ENCODE peak calls at places on chromosome 1, in seven cellular contexts. O is stimulated activated CD4-positive, alpha-beta T cell treated with anti-CD3 and anti-CD28 coated beads, TNF-alpha, amount 100 ng/mL, for 48 hours; U is NCI-H460; X is NCI-H510A; M is dorsolateral prefrontal cortex; V is NCI-H1092; W is activated naive CD8-positive, alpha-beta T cell treated with anti-CD3 and anti-CD28 coated beads, Interleukin-2, amount 50 U/mL, for 24 hours. L is an unnamed sample.

GRCh38 chr1:118136511-118136937 is 48.5 kb downstream of the SPAG17 start:
- DNase-seq in U (no peak), V (no peak), X (no peak), M (no peak), W (peak; percentile 33), O (peak; percentile 10), L (no peak)

GRCh38 chr1:197663178-197663953 is 111.9 kb downstream of the DENND1B start:
- DNase-seq in V (no peak), W (no peak), X (no peak), U (peak; percentile 51), M (no peak), O (no peak), L (no peak)

GRCh38 chr1:176717052-176717754 is 254.2 kb downstream of the PAPPA2 start:
- DNase-seq in V (peak; percentile 30), M (no peak), W (no peak), U (no peak), O (no peak), X (no peak), L (no peak)

GRCh38 chr1:21346304-21347071 is 56.2 kb upstream of the ECE1 start:
- DNase-seq in M (no peak), X (no peak), O (no peak), V (no peak), U (no peak), W (no peak), L (no peak)

GRCh38 chr1:13728104-13728503 is 28.1 kb downstream of the PRDM2 start:
- DNase-seq in U (no peak), M (no peak), V (no peak), O (no peak), X (no peak), W (no peak), L (no peak)

GRCh38 chr1:13863701-13864100 is 163.7 kb downstream of the PRDM2 start:
- DNase-seq in W (no peak), X (no peak), V (no peak), U (no peak), O (no peak), M (no peak), L (no peak)

GRCh38 chr1:33273402-33273801 is 17.1 kb downstream of the ZNF362 start:
- DNase-seq in X (no peak), O (no peak), U (no peak), M (no peak), V (no peak), W (no peak), L (no peak)

GRCh38 chr1:58779837-58780585 is 3.8 kb downstream of the JUN start:
- DNase-seq in U (no peak), M (no peak), O (no peak), X (peak; percentile 83), V (peak; percentile 74), W (no peak), L (peak; percentile 85)

GRCh38 chr1:160400646-160401486 is 502 bp downstream of the VANGL2 start:
- DNase-seq in W (no peak), O (no peak), X (no peak), M (peak; percentile 53), V (peak; percentile 61), U (no peak), L (peak; percentile 47)

GRCh38 chr1:232769718-232770117 is 35.5 kb upstream of the MAP10 start:
- DNase-seq in V (no peak), W (no peak), U (no peak), X (no peak), M (no peak), O (no peak), L (no peak)

GRCh38 chr1:26029864-26030481 is 8.4 kb downstream of the EXTL1 start:
- DNase-seq in X (no peak), W (no peak), U (no peak), V (no peak), M (no peak), O (no peak), L (no peak)

GRCh38 chr1:178702141-178702540 is 22.9 kb upstream of the RALGPS2 start:
- DNase-seq in O (no peak), M (no peak), V (no peak), X (no peak), U (no peak), W (no peak), L (no peak)

GRCh38 chr1:206850401-206850800 is 15.0 kb upstream of the IL20 start:
- DNase-seq in M (no peak), X (no peak), V (no peak), O (no peak), U (no peak), W (no peak), L (no peak)

GRCh38 chr1:78833491-78833890 is 173.0 kb downstream of the ADGRL4 start:
- DNase-seq in U (peak; percentile 29), V (no peak), X (peak; percentile 45), W (no peak), M (no peak), O (no peak), L (peak; percentile 27)

GRCh38 chr1:73611681-73612080 is 586.3 kb downstream of the LRRIQ3 start:
- DNase-seq in W (no peak), M (no peak), V (no peak), X (no peak), U (no peak), O (no peak), L (no peak)

GRCh38 chr1:2098839-2099785 is 48.9 kb downstream of the PRKCZ start:
- DNase-seq in M (peak; percentile 89), V (no peak), U (no peak), W (no peak), X (no peak), O (no peak), L (no peak)

GRCh38 chr1:53697671-53698380 is 41.1 kb downstream of the GLIS1 start:
- DNase-seq in V (no peak), M (no peak), O (no peak), X (no peak), W (no peak), U (no peak), L (no peak)

GRCh38 chr1:176893625-176894352 is 270.7 kb downstream of the ASTN1 start:
- DNase-seq in M (no peak), W (no peak), O (no peak), V (no peak), X (no peak), U (no peak), L (no peak)

GRCh38 chr1:206685256-206685748 is 597 bp downstream of the MAPKAPK2 start:
- DNase-seq in X (no peak), M (no peak), V (no peak), U (no peak), O (peak; percentile 45), W (peak; percentile 58), L (no peak)

GRCh38 chr1:151135433-151136385 is 10.7 kb downstream of the SEMA6C start:
- DNase-seq in U (no peak), O (no peak), W (no peak), V (no peak), X (no peak), M (no peak), L (no peak)

GRCh38 chr1:231192620-231193163 is 30.8 kb downstream of the TRIM67 start:
- DNase-seq in W (no peak), V (peak; percentile 80), O (no peak), U (no peak), X (no peak), M (peak; percentile 54), L (no peak)

GRCh38 chr1:23751050-23751814 is 8.0 kb downstream of the ELOA start:
- DNase-seq in O (peak; percentile 25), W (peak; percentile 28), U (peak; percentile 50), X (peak; percentile 46), V (peak; percentile 15), M (no peak), L (peak; percentile 20)

GRCh38 chr1:201594575-201595245 is 55.8 kb downstream of the NAV1 start:
- DNase-seq in U (peak; percentile 11), W (no peak), V (no peak), M (no peak), X (no peak), O (no peak), L (no peak)

GRCh38 chr1:243216741-243217140 is 38.3 kb downstream of the CEP170 start:
- DNase-seq in M (no peak), V (no peak), U (no peak), O (no peak), X (no peak), W (no peak), L (no peak)

GRCh38 chr1:213947200-213947775 is 40.5 kb upstream of the PROX1 start:
- DNase-seq in M (no peak), V (no peak), W (no peak), O (no peak), U (no peak), X (peak; percentile 40), L (peak; percentile 38)